ENCODE peak calls at places on chromosome 7, in six cellular contexts. One of them, this sample, is unnamed.

GRCh38 chr7:64314493-64315020 is 796 bp downstream of the ZNF736 start:
- DNase-seq in A549: no peak
- DNase-seq in brain microvascular endothelial cell: no peak
- DNase-seq in mammary epithelial cell: peak
- DNase-seq in epithelial cell of esophagus: no peak
- DNase-seq in breast epithelium: no peak
- DNase-seq in this sample: no peak

GRCh38 chr7:158887594-158887993 is 31.2 kb downstream of the DYNC2I1 start:
- DNase-seq in A549: no peak
- DNase-seq in brain microvascular endothelial cell: no peak
- DNase-seq in mammary epithelial cell: no peak
- DNase-seq in epithelial cell of esophagus: no peak
- DNase-seq in breast epithelium: no peak
- DNase-seq in this sample: no peak

GRCh38 chr7:81887691-81888090 is 117.8 kb upstream of the HGF start:
- DNase-seq in A549: no peak
- DNase-seq in brain microvascular endothelial cell: no peak
- DNase-seq in mammary epithelial cell: no peak
- DNase-seq in epithelial cell of esophagus: no peak
- DNase-seq in breast epithelium: no peak
- DNase-seq in this sample: no peak

GRCh38 chr7:150719960-150720891 is 3.8 kb downstream of the GIMAP1 start:
- DNase-seq in A549: no peak
- DNase-seq in brain microvascular endothelial cell: no peak
- DNase-seq in mammary epithelial cell: no peak
- DNase-seq in epithelial cell of esophagus: no peak
- DNase-seq in breast epithelium: no peak
- DNase-seq in this sample: no peak

GRCh38 chr7:5479133-5479745 is 55.6 kb upstream of the TNRC18 start:
- DNase-seq in A549: no peak
- DNase-seq in brain microvascular endothelial cell: peak
- DNase-seq in mammary epithelial cell: no peak
- DNase-seq in epithelial cell of esophagus: no peak
- DNase-seq in breast epithelium: no peak
- DNase-seq in this sample: no peak

GRCh38 chr7:118039963-118040489 is 143.9 kb upstream of the LSM8 start:
- DNase-seq in A549: no peak
- DNase-seq in brain microvascular endothelial cell: no peak
- DNase-seq in mammary epithelial cell: no peak
- DNase-seq in epithelial cell of esophagus: no peak
- DNase-seq in breast epithelium: no peak
- DNase-seq in this sample: no peak

GRCh38 chr7:78768859-78769258 is 684.6 kb downstream of the MAGI2 start:
- DNase-seq in A549: no peak
- DNase-seq in brain microvascular endothelial cell: no peak
- DNase-seq in mammary epithelial cell: no peak
- DNase-seq in epithelial cell of esophagus: no peak
- DNase-seq in breast epithelium: no peak
- DNase-seq in this sample: no peak

GRCh38 chr7:149872419-149873073 is 1.2 kb upstream of the ATP6V0E2 start:
- DNase-seq in A549: peak
- DNase-seq in brain microvascular endothelial cell: peak
- DNase-seq in mammary epithelial cell: peak
- DNase-seq in epithelial cell of esophagus: peak
- DNase-seq in breast epithelium: peak
- DNase-seq in this sample: peak

GRCh38 chr7:20412023-20412422 is 81.3 kb downstream of the ITGB8 start:
- DNase-seq in A549: no peak
- DNase-seq in brain microvascular endothelial cell: no peak
- DNase-seq in mammary epithelial cell: no peak
- DNase-seq in epithelial cell of esophagus: no peak
- DNase-seq in breast epithelium: no peak
- DNase-seq in this sample: no peak

GRCh38 chr7:13687500-13687899 is 302.0 kb downstream of the ETV1 start:
- DNase-seq in A549: no peak
- DNase-seq in brain microvascular endothelial cell: no peak
- DNase-seq in mammary epithelial cell: no peak
- DNase-seq in epithelial cell of esophagus: no peak
- DNase-seq in breast epithelium: no peak
- DNase-seq in this sample: no peak

GRCh38 chr7:121126801-121127534 is 138.5 kb downstream of the CPED1 start:
- DNase-seq in A549: peak
- DNase-seq in brain microvascular endothelial cell: no peak
- DNase-seq in mammary epithelial cell: no peak
- DNase-seq in epithelial cell of esophagus: peak
- DNase-seq in breast epithelium: no peak
- DNase-seq in this sample: no peak

GRCh38 chr7:41010418-41010817 is 692.5 kb downstream of the INHBA start:
- DNase-seq in A549: no peak
- DNase-seq in brain microvascular endothelial cell: no peak
- DNase-seq in mammary epithelial cell: no peak
- DNase-seq in epithelial cell of esophagus: peak
- DNase-seq in breast epithelium: no peak
- DNase-seq in this sample: no peak

GRCh38 chr7:129009437-129009836 is 45.5 kb downstream of the TNPO3 start:
- DNase-seq in A549: no peak
- DNase-seq in brain microvascular endothelial cell: no peak
- DNase-seq in mammary epithelial cell: no peak
- DNase-seq in epithelial cell of esophagus: no peak
- DNase-seq in breast epithelium: no peak
- DNase-seq in this sample: no peak

GRCh38 chr7:121195859-121196588 is 132.8 kb upstream of the WNT16 start:
- DNase-seq in A549: no peak
- DNase-seq in brain microvascular endothelial cell: peak
- DNase-seq in mammary epithelial cell: no peak
- DNase-seq in epithelial cell of esophagus: peak
- DNase-seq in breast epithelium: no peak
- DNase-seq in this sample: no peak

GRCh38 chr7:87886875-87887274 is 10.6 kb downstream of the DBF4 start:
- DNase-seq in A549: peak
- DNase-seq in brain microvascular endothelial cell: no peak
- DNase-seq in mammary epithelial cell: peak
- DNase-seq in epithelial cell of esophagus: peak
- DNase-seq in breast epithelium: no peak
- DNase-seq in this sample: no peak

GRCh38 chr7:6614941-6615737 is at the start of gene ZNF853:
- DNase-seq in A549: no peak
- DNase-seq in brain microvascular endothelial cell: no peak
- DNase-seq in mammary epithelial cell: no peak
- DNase-seq in epithelial cell of esophagus: no peak
- DNase-seq in breast epithelium: no peak
- DNase-seq in this sample: no peak

GRCh38 chr7:36573066-36573465 is 151.2 kb downstream of the AOAH start:
- DNase-seq in A549: no peak
- DNase-seq in brain microvascular endothelial cell: no peak
- DNase-seq in mammary epithelial cell: no peak
- DNase-seq in epithelial cell of esophagus: no peak
- DNase-seq in breast epithelium: no peak
- DNase-seq in this sample: no peak

GRCh38 chr7:36570508-36571219 is 153.6 kb downstream of the AOAH start:
- DNase-seq in A549: no peak
- DNase-seq in brain microvascular endothelial cell: no peak
- DNase-seq in mammary epithelial cell: no peak
- DNase-seq in epithelial cell of esophagus: no peak
- DNase-seq in breast epithelium: no peak
- DNase-seq in this sample: no peak

GRCh38 chr7:36575832-36576231 is 148.5 kb downstream of the AOAH start:
- DNase-seq in A549: no peak
- DNase-seq in brain microvascular endothelial cell: no peak
- DNase-seq in mammary epithelial cell: no peak
- DNase-seq in epithelial cell of esophagus: no peak
- DNase-seq in breast epithelium: no peak
- DNase-seq in this sample: no peak
- H3K4me3 ChIP-seq in A549: no peak
- H3K4me3 ChIP-seq in brain microvascular endothelial cell: no peak
- H3K4me3 ChIP-seq in mammary epithelial cell: no peak
- H3K4me3 ChIP-seq in epithelial cell of esophagus: no peak
- H3K4me3 ChIP-seq in breast epithelium: no peak
- H3K4me3 ChIP-seq in this sample: no peak

GRCh38 chr7:50775826-50776225 is 6.9 kb downstream of the GRB10 start:
- DNase-seq in A549: no peak
- DNase-seq in brain microvascular endothelial cell: no peak
- DNase-seq in mammary epithelial cell: no peak
- DNase-seq in epithelial cell of esophagus: no peak
- DNase-seq in breast epithelium: no peak
- DNase-seq in this sample: no peak
- TF ChIP-seq CTCF in A549: no peak
- TF ChIP-seq CTCF in brain microvascular endothelial cell: no peak
- TF ChIP-seq CTCF in mammary epithelial cell: no peak
- TF ChIP-seq CTCF in epithelial cell of esophagus: no peak
- TF ChIP-seq CTCF in breast epithelium: no peak
- TF ChIP-seq CTCF in this sample: no peak

DNA sequence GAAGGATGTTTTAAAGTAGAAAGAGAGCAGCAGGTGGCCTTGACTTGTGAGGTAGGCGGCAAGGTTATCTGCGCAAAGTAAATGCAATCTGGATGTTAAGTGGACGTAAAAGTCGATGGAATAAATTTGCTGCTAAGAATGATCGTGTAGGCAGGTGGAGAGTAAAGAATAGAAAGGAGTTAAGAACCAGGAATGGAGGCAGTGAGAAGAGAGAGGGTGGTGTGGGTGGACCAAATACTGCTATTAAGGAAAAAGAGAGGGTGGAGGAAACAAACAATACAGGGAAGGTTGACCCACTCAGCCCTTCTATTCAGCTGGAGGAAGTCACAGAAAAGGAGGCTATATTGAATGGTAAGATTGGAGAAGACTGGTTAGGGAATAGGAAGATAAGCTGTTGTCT is 1.9 kb upstream of the CUL1 start:
- DNase-seq in A549: no peak
- DNase-seq in brain microvascular endothelial cell: no peak
- DNase-seq in mammary epithelial cell: no peak
- DNase-seq in epithelial cell of esophagus: no peak
- DNase-seq in breast epithelium: no peak
- DNase-seq in this sample: no peak
- H3K4me3 ChIP-seq in A549: no peak
- H3K4me3 ChIP-seq in brain microvascular endothelial cell: no peak
- H3K4me3 ChIP-seq in mammary epithelial cell: no peak
- H3K4me3 ChIP-seq in epithelial cell of esophagus: no peak
- H3K4me3 ChIP-seq in breast epithelium: no peak
- H3K4me3 ChIP-seq in this sample: no peak

DNA sequence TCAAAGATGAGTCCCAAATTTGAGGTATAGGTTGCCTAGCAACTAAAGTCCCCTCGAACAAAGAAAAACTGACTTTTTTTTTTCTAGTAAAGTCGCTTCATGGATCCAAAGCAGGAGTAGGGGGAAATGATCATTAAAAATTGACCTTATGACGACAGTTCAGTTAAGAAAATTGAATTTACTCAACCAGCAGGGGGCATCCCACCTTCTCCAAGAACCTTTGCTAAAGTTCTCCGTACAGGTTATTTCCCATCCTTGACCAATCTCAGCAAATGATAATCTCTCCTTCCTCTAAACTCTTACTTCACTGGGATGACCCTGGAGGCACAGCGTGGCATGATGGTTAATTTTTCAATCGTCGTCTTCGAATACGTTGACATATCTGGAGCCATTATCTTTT is 228.3 kb downstream of the CALN1 start:
- DNase-seq in A549: peak
- DNase-seq in brain microvascular endothelial cell: no peak
- DNase-seq in mammary epithelial cell: no peak
- DNase-seq in epithelial cell of esophagus: no peak
- DNase-seq in breast epithelium: no peak
- DNase-seq in this sample: no peak
- TF ChIP-seq CTCF in A549: no peak
- TF ChIP-seq CTCF in brain microvascular endothelial cell: no peak
- TF ChIP-seq CTCF in mammary epithelial cell: no peak
- TF ChIP-seq CTCF in epithelial cell of esophagus: no peak
- TF ChIP-seq CTCF in breast epithelium: no peak
- TF ChIP-seq CTCF in this sample: no peak

DNA sequence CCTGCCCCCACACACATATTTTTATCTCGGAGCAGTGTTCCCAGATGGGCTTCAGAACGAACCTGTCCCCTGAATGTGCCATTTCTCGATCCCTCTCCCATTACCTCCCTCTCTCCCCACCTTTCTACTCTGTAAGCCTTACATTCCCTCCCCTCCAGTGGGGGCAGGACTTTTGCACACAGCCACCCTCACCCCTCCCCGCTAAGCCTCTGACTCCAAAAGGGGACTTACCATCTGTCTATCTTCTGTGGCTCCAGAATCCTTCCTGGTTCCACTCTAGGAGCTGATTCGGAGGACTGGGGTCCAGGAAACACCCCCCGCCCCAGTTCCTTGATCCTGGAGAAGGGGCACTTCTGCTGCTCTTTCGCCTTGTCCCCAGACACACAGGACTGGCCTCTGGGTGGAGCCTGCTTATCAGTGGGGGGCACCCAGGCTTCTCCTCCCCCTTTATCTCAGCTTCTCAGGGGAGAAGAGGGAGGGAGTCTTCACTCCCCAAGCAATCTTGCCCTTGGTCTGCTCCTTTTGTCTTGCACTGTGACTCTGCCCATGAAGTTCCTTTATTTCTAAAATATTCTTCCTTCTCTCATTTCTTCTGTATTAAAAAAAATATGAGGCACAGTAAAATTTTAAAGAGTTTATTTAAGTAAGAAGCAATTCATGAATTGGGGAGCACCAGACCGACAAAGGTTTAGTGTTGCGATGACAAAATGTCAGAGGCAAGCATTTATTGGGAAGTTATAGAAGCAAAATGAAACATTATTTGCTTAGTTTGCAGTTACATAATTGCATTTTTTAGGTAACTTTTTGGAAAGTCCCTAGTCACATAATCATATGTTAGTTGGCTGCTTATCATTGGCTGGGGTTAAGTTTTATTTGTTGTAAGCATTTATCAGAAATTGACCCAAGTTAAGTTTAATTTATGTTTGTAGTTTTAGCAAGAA is at the start of gene KEL:
- DNase-seq in A549: no peak
- DNase-seq in brain microvascular endothelial cell: no peak
- DNase-seq in mammary epithelial cell: no peak
- DNase-seq in epithelial cell of esophagus: no peak
- DNase-seq in breast epithelium: no peak
- DNase-seq in this sample: no peak
- H3K4me3 ChIP-seq in A549: no peak
- H3K4me3 ChIP-seq in brain microvascular endothelial cell: no peak
- H3K4me3 ChIP-seq in mammary epithelial cell: no peak
- H3K4me3 ChIP-seq in epithelial cell of esophagus: no peak
- H3K4me3 ChIP-seq in breast epithelium: no peak
- H3K4me3 ChIP-seq in this sample: no peak

This sample was measured in retinal pigment epithelial cell.